ENCODE peak calls at places on chromosome 5, in nine cellular contexts. F is testis, S is HCT116, N is IMR-90, Q is tibial nerve, M is uterus, T is heart left ventricle, C is right lobe of liver, B is ovary. J is an unnamed sample. For H3K36me3, the result is how much of the 10 kb centered on the place peaks cover.

GRCh38 chr5:9194509-9194908 is 351.4 kb downstream of the SEMA5A start:
- DNase-seq in B (no peak), N (peak), C (no peak), F (no peak), T (no peak), S (no peak), Q (no peak), M (no peak), J (no peak)

GRCh38 chr5:41817625-41818301 is 52.5 kb downstream of the OXCT1 start:
- DNase-seq in C (no peak), S (no peak), Q (no peak), B (no peak), N (no peak), F (no peak), M (no peak), T (no peak), J (no peak)

GRCh38 chr5:178312900-178313299 is 80.3 kb upstream of the PHYKPL start:
- DNase-seq in F (no peak), C (peak), M (no peak), S (no peak), T (no peak), Q (no peak), B (no peak), N (no peak), J (no peak)

GRCh38 chr5:74953961-74954720 is 88.0 kb upstream of the FAM169A start:
- DNase-seq in B (no peak), F (no peak), S (no peak), M (no peak), N (peak), T (no peak), Q (no peak), C (peak), J (no peak)

GRCh38 chr5:73307645-73308346 is 134.8 kb downstream of the TMEM174 start:
- DNase-seq in C (no peak), Q (no peak), T (no peak), M (no peak), F (no peak), S (no peak), N (no peak), B (no peak), J (no peak)

GRCh38 chr5:32193591-32193990 is 19.5 kb upstream of the GOLPH3 start:
- DNase-seq in Q (peak), B (peak), M (peak), S (no peak), C (peak), T (peak), F (peak), N (peak), J (peak)

GRCh38 chr5:131661931-131662330 is 26.9 kb upstream of the RAPGEF6 start:
- DNase-seq in F (no peak), N (no peak), Q (no peak), T (no peak), B (no peak), S (no peak), M (no peak), C (no peak), J (no peak)

GRCh38 chr5:35736280-35736679 is 118.6 kb downstream of the SPEF2 start:
- DNase-seq in M (no peak), S (no peak), B (no peak), C (no peak), Q (no peak), N (peak), T (no peak), F (no peak), J (no peak)

GRCh38 chr5:155915626-155916025 is 411.3 kb upstream of the SGCD start:
- DNase-seq in M (no peak), S (no peak), F (no peak), T (no peak), N (no peak), C (no peak), Q (no peak), B (no peak), J (no peak)

GRCh38 chr5:1864896-1865440 is 17.8 kb downstream of the IRX4 start:
- DNase-seq in M (no peak), Q (no peak), S (no peak), F (no peak), B (no peak), T (no peak), N (no peak), C (no peak), J (no peak)

GRCh38 chr5:146342882-146343865 is 4.5 kb downstream of the POU4F3 start:
- DNase-seq in M (no peak), N (no peak), S (no peak), B (no peak), Q (no peak), C (no peak), F (no peak), T (no peak), J (no peak)

GRCh38 chr5:133968057-133968993 is at the start of gene C5orf15:
- DNase-seq in C (peak), S (peak), T (peak), F (peak), Q (peak), N (peak), B (peak), M (peak), J (peak)

GRCh38 chr5:32298056-32298420 is 14.7 kb downstream of the MTMR12 start:
- DNase-seq in T (no peak), N (no peak), F (no peak), B (no peak), C (no peak), Q (no peak), M (no peak), S (no peak), J (no peak)

GRCh38 chr5:1510631-1511030 is 13.1 kb downstream of the LPCAT1 start:
- DNase-seq in C (peak), N (no peak), B (peak), M (peak), Q (no peak), S (no peak), F (peak), T (peak), J (no peak)

GRCh38 chr5:109160468-109160867 is 249.3 kb downstream of the PJA2 start:
- DNase-seq in S (no peak), M (no peak), B (no peak), C (no peak), F (no peak), T (no peak), N (no peak), Q (no peak), J (no peak)

GRCh38 chr5:16664368-16664767 is 47.6 kb upstream of the RETREG1 start:
- DNase-seq in N (no peak), M (no peak), B (no peak), T (no peak), C (no peak), Q (no peak), F (no peak), S (no peak), J (no peak)

GRCh38 chr5:178595145-178595544 is 5.0 kb upstream of the COL23A1 start:
- DNase-seq in Q (no peak), B (no peak), F (no peak), S (no peak), C (no peak), N (no peak), T (no peak), M (no peak), J (no peak)

GRCh38 chr5:99176186-99176585 is 247.4 kb upstream of the CHD1 start:
- DNase-seq in B (no peak), C (no peak), Q (no peak), M (no peak), S (no peak), N (no peak), F (no peak), T (no peak), J (no peak)

GRCh38 chr5:76521240-76521758 is 101.9 kb downstream of the F2RL2 start:
- DNase-seq in S (no peak), B (no peak), Q (no peak), M (no peak), T (no peak), C (no peak), N (peak), F (no peak), J (no peak)

GRCh38 chr5:41071975-41072374 is 833 bp upstream of the MROH2B start:
- DNase-seq in C (no peak), B (no peak), N (peak), F (no peak), Q (no peak), M (no peak), T (no peak), S (no peak), J (no peak)

GRCh38 chr5:21844960-21845359 is 1008.2 kb downstream of the CDH12 start:
- DNase-seq in Q (no peak), S (no peak), T (no peak), N (no peak), F (no peak), M (no peak), B (no peak), C (no peak), J (no peak)

GRCh38 chr5:169875091-169875727 is 105.1 kb downstream of the INSYN2B start:
- DNase-seq in F (no peak), Q (peak), C (no peak), N (peak), T (no peak), M (peak), B (peak), S (no peak), J (no peak)

GRCh38 chr5:90792725-90793124 is 234.1 kb downstream of the ADGRV1 start:
- DNase-seq in B (no peak), C (no peak), F (peak), Q (no peak), M (no peak), N (no peak), S (no peak), T (no peak), J (no peak)

GRCh38 chr5:72109051-72109411 is 1.8 kb downstream of the MAP1B start:
- DNase-seq in T (no peak), B (no peak), S (no peak), C (no peak), F (no peak), Q (no peak), N (no peak), M (no peak), J (no peak)
- H3K4me3 ChIP-seq in T (peak), B (peak), S (no peak), C (peak), F (peak), Q (peak), N (peak), M (peak), J (peak)

DNA sequence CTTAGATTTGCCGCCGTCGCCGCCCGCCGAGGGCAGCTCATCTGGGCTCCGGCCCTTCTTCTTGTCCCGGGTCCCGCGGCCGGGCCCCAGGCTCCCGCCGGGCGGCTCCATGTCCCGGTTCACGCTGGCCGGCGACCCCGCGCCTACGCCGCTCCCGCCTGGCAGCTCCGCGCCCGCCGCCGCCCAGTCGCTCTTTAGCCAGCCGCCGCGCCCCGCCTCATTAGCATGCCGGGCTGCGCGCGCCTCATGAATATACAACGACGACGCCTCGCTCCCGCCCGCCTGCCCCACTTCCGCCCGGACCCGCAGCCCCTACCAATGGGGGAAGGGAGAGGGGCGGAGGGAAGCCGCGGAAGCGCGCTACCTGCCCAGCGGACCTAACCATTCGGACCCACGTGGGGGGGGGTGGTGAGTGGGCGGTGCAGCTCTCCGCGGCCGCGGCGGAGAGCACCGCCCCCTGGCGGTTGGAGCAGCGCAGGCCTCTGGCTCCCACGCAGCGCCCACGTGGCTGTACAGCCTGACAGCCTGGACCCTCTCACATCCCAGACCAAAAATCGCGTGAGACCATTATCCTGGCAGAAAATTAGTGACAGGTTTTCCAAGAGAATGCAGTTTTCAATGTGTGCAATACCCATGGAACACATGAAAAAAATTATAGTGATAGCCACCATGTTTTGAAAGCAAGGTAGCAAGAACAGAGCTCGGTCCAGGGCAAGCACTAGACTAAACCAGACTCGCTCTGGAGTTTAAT is at the start of gene DIAPH1:
- DNase-seq in F (peak), T (peak), B (peak), C (peak), Q (peak), M (peak), N (peak), S (peak), J (peak)
- H3K36me3 ChIP-seq in F (under half), T (under half), B (under half), C (under half), Q (under half), M (under half), N (under half), S (under half), J (under half)

GRCh38 chr5:138233280-138233679 is 20.2 kb upstream of the CDC23 start:
- DNase-seq in N (no peak), B (no peak), Q (no peak), T (no peak), M (no peak), S (no peak), F (no peak), C (no peak), J (no peak)

GRCh38 chr5:138230261-138230660 is 17.1 kb upstream of the CDC23 start:
- DNase-seq in C (no peak), Q (no peak), M (no peak), T (peak), B (no peak), S (no peak), N (peak), F (no peak), J (no peak)

GRCh38 chr5:138230981-138231589 is 18.0 kb upstream of the CDC23 start:
- DNase-seq in N (no peak), S (no peak), F (no peak), M (no peak), Q (no peak), C (no peak), T (no peak), B (no peak), J (no peak)

GRCh38 chr5:138238034-138238433 is 24.9 kb upstream of the CDC23 start:
- DNase-seq in F (no peak), N (no peak), S (no peak), T (no peak), M (no peak), B (no peak), C (no peak), Q (no peak), J (no peak)

GRCh38 chr5:138234651-138235050 is 21.5 kb upstream of the CDC23 start:
- DNase-seq in T (no peak), Q (no peak), N (no peak), B (no peak), S (no peak), F (no peak), M (no peak), C (no peak), J (no peak)
- TF ChIP-seq POLR2A in T (no peak), Q (no peak), N (no peak), B (no peak), S (no peak), F (no peak), M (no peak), C (no peak), J (no peak)

GRCh38 chr5:36877667-36878420 is 1.3 kb downstream of the NIPBL start:
- DNase-seq in S (peak), B (no peak), M (no peak), T (no peak), N (peak), Q (no peak), C (no peak), F (peak), J (no peak)

GRCh38 chr5:36876389-36876964 is at the start of gene NIPBL:
- DNase-seq in C (peak), N (peak), F (peak), M (peak), Q (peak), B (peak), T (peak), S (peak), J (peak)

GRCh38 chr5:36876965-36877666 is 547 bp downstream of the NIPBL start:
- DNase-seq in F (peak), S (peak), C (peak), N (peak), B (peak), M (peak), T (peak), Q (peak), J (no peak)

GRCh38 chr5:36879274-36880033 is 2.9 kb downstream of the NIPBL start:
- DNase-seq in B (no peak), F (no peak), C (no peak), S (no peak), N (no peak), Q (no peak), T (no peak), M (no peak), J (no peak)

GRCh38 chr5:36878421-36879088 is 2.0 kb downstream of the NIPBL start:
- DNase-seq in C (peak), B (peak), M (no peak), S (no peak), F (peak), N (peak), T (no peak), Q (no peak), J (no peak)
- H3K4me3 ChIP-seq in C (peak), B (peak), M (peak), S (peak), F (peak), N (peak), T (peak), Q (peak), J (peak)

GRCh38 chr5:150529147-150529546 is 21.2 kb downstream of the NDST1 start:
- DNase-seq in Q (no peak), T (no peak), N (no peak), F (no peak), C (no peak), S (no peak), M (no peak), B (no peak), J (no peak)
- H3K36me3 ChIP-seq in Q (under half), T (under half), N (under half), F (under half), C (under half), S (under half), M (under half), B (under half), J (under half)

DNA sequence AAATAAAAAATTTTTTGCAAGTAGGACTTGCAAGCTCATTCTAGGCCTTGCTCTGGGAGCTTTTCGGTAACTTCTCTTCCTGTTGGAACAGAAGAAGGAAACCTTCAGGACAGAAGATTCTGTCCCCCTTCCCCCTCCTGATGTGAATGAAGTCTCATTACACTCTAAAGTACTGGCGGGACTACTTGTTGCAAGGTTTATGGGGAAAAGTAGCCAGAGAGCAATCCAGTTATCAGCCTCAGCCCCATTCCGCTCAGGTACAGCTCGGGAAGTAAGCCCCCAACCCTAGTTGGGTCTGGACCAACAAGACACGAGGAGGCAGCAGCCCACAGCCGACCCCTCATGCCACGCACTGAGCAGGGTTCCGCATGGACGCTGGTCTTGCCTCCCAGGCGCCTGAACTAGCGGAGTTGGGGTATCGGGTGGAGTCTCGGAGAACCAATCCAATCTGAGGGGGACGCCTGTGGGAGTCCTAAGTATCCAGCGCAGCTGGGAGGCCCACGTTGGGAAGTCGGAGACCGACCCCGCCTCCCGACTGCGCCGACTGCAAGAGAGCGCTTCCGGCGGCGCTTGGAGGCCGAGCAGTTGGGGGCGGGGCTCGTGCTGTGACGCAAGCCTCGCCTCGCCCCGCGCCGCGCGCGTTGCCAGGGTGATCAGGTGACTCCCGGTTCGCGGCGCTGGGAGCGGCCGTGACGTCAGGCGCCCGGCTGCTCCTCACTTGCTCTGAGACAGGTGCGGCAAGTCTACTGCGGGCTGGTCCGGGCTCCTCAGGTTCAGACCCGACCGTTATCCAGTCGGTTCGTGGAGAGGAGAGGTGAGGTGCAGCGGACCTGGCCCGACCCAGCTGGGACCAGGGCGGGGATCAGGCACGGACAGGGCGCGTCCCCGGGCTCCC is at the start of gene CYSTM1:
- DNase-seq in M (peak), Q (peak), S (peak), N (peak), F (peak), B (peak), C (peak), T (peak), J (peak)
- TF ChIP-seq POLR2A in M (peak), Q (peak), S (peak), N (no peak), F (peak), B (peak), C (peak), T (no peak), J (peak)

GRCh38 chr5:55437452-55437851 is 97.3 kb downstream of the PLPP1 start:
- DNase-seq in B (no peak), Q (no peak), M (no peak), T (no peak), N (no peak), C (no peak), S (no peak), F (no peak), J (no peak)
- H3K4me3 ChIP-seq in B (no peak), Q (no peak), M (no peak), T (no peak), N (no peak), C (no peak), S (peak), F (no peak), J (no peak)

GRCh38 chr5:168219515-168220410 is 71.7 kb upstream of the WWC1 start:
- DNase-seq in C (no peak), T (no peak), Q (peak), S (peak), B (peak), N (peak), F (peak), M (peak), J (no peak)

GRCh38 chr5:168216989-168217388 is 74.5 kb upstream of the WWC1 start:
- DNase-seq in T (no peak), F (no peak), N (no peak), M (no peak), C (no peak), S (no peak), Q (no peak), B (no peak), J (no peak)

GRCh38 chr5:168217497-168217896 is 73.9 kb upstream of the WWC1 start:
- DNase-seq in T (no peak), S (no peak), N (no peak), B (no peak), M (no peak), C (no peak), Q (no peak), F (no peak), J (no peak)

GRCh38 chr5:168215646-168216045 is 75.8 kb upstream of the WWC1 start:
- DNase-seq in C (no peak), M (no peak), S (no peak), T (no peak), Q (no peak), F (no peak), N (no peak), B (no peak), J (no peak)

GRCh38 chr5:168218746-168219145 is 72.7 kb upstream of the WWC1 start:
- DNase-seq in T (no peak), M (no peak), N (no peak), Q (no peak), B (no peak), F (no peak), C (no peak), S (no peak), J (no peak)
- H3K36me3 ChIP-seq in T (under half), M (under half), N (under half), Q (under half), B (under half), F (under half), C (under half), S (under half), J (under half)